ENCODE peak calls at places on chromosomes 3 and 15, in four cellular contexts. A is brain microvascular endothelial cell, I is pancreas, F is GM12864. Z is an unnamed sample.

GRCh38 chr3:197428117-197428761 is 127.5 kb downstream of the BDH1 start:
- DNase-seq in A (no peak), I (no peak), F (peak; percentile 2), Z (no peak)

GRCh38 chr3:43207628-43208085 is 78.7 kb upstream of the SNRK start:
- DNase-seq in A (no peak), I (no peak), F (no peak), Z (no peak)

GRCh38 chr15:89321521-89322410 is 12.9 kb downstream of the POLG start:
- DNase-seq in A (no peak), I (no peak), F (no peak), Z (no peak)

GRCh38 chr3:47884603-47885002 is 81.7 kb downstream of the DHX30 start:
- DNase-seq in A (no peak), I (no peak), F (peak; percentile 15), Z (no peak)

GRCh38 chr3:171054231-171054630 is 27.7 kb upstream of the SLC2A2 start:
- DNase-seq in A (no peak), I (no peak), F (no peak), Z (no peak)

GRCh38 chr15:63514533-63514943 is 10.1 kb downstream of the USP3 start:
- DNase-seq in A (no peak), I (no peak), F (no peak), Z (no peak)

GRCh38 chr15:79967331-79968182 is 3.4 kb downstream of the BCL2A1 start:
- DNase-seq in A (no peak), I (no peak), F (no peak), Z (no peak)

GRCh38 chr15:89003865-89004725 is 84.2 kb upstream of the ABHD2 start:
- DNase-seq in A (peak; percentile 58), I (no peak), F (no peak), Z (no peak)

GRCh38 chr3:11634081-11634635 is 9.6 kb downstream of the VGLL4 start:
- DNase-seq in A (no peak), I (no peak), F (no peak), Z (no peak)

GRCh38 chr3:71989165-71989564 is 204.2 kb upstream of the PROK2 start:
- DNase-seq in A (peak; percentile 15), I (no peak), F (no peak), Z (no peak)

GRCh38 chr3:39814007-39814406 is 4.6 kb downstream of the MYRIP start:
- DNase-seq in A (peak; percentile 74), I (no peak), F (no peak), Z (peak; percentile 7)

GRCh38 chr3:50617911-50618481 is 1.0 kb downstream of the MAPKAPK3 start:
- DNase-seq in A (no peak), I (no peak), F (no peak), Z (no peak)

GRCh38 chr3:143538577-143538981 is 309.7 kb downstream of the SLC9A9 start:
- DNase-seq in A (peak; percentile 49), I (no peak), F (no peak), Z (no peak)

GRCh38 chr3:180855364-180855763 is 57.1 kb upstream of the FXR1 start:
- DNase-seq in A (no peak), I (no peak), F (no peak), Z (no peak)

GRCh38 chr3:171269557-171269956 is 190.6 kb downstream of the TNIK start:
- DNase-seq in A (no peak), I (no peak), F (no peak), Z (no peak)

GRCh38 chr3:50811893-50812292 is 137.2 kb downstream of the DOCK3 start:
- DNase-seq in A (no peak), I (no peak), F (no peak), Z (no peak)

GRCh38 chr15:78087944-78088772 is 4.2 kb upstream of the SH2D7 start:
- DNase-seq in A (no peak), I (no peak), F (peak; percentile 59), Z (no peak)

GRCh38 chr3:184117649-184118048 is 17.5 kb upstream of the EIF2B5 start:
- DNase-seq in A (no peak), I (no peak), F (no peak), Z (no peak)

GRCh38 chr3:123739754-123740153 is 144.4 kb downstream of the MYLK start:
- DNase-seq in A (peak; percentile 70), I (no peak), F (no peak), Z (no peak)

GRCh38 chr15:40338041-40338657 is 2.6 kb downstream of the CCDC9B start:
- DNase-seq in A (peak; percentile 64), I (peak; percentile 66), F (peak; percentile 44), Z (no peak)

GRCh38 chr3:116318370-116318769 is 126.9 kb downstream of the LSAMP start:
- DNase-seq in A (no peak), I (no peak), F (no peak), Z (no peak)

GRCh38 chr3:63940389-63940757 is 28.2 kb upstream of the SCAANT1 start:
- DNase-seq in A (peak; percentile 9), I (no peak), F (no peak), Z (no peak)

GRCh38 chr3:13012228-13012691 is 61.0 kb downstream of the IQSEC1 start:
- DNase-seq in A (no peak), I (no peak), F (peak; percentile 77), Z (no peak)

GRCh38 chr3:174377684-174378083 is 481.4 kb upstream of the NAALADL2 start:
- DNase-seq in A (no peak), I (no peak), F (no peak), Z (no peak)

DNA sequence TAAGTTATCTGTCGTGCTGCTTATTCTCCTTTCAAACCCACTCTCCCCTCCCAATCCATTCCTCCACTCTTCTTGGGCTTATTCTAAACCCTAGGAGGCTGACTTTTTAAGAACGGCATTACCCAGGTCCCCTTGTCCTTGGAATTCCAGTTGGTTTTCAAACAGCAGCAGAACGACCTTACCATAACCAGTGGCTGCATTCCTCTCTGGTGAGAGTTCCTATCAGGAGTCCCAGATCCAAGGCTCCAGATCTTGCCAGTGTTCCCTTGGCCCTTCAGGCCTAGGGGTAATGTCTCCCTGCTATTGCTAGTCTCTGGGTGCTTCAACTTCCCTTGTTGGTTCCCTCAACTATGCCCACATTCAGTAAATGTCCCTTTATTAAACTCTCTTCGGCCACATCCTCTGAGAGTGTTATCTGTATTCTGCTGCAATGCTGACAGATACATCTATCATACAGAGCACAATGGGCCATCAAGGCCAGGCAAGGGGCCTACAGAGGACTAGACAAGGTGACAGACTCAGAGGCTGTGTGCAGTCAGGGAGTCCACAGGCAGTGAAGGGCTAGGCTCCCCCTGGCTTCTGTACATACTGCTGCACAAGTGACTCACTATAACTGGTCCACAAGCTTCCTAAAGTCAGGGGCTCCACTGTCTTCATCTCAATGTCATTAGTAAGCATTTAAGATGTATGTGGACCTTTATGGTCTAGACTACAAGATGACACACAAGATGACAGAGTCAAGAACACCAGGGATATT is 10.1 kb downstream of the LYSMD2 start:
- DNase-seq in A (peak; percentile 45), I (no peak), F (no peak), Z (no peak)
- TF ChIP-seq CTCF in A (peak; percentile 65), I (no peak), F (peak; percentile 22), Z (peak; percentile 48)

DNA sequence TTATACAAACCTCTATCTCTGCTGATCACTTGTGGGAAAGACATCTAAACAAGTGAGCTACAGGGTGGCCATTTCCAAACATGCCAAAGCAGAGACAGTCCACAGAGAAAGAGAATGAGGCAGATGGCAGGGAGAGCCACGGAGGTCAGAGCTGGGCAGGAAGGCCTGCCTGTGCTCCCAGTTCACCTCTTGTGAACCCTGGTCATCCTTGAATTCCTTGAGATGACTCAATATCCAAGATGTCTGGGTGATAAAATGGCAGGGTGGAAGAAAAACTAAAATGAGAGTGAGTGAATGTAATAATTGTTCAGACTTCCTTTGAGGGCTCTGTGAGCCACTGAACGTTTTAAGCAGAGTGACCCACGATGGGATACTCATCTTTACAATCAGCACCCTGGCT is 104.8 kb downstream of the PLCH1 start:
- DNase-seq in A (no peak), I (no peak), F (no peak), Z (no peak)
- H3K4me3 ChIP-seq in A (no peak overlapping the region), I (no peak overlapping the region), F (no peak overlapping the region), Z (no peak overlapping the region)

GRCh38 chr3:38646630-38647029 is 2.9 kb downstream of the SCN5A start:
- DNase-seq in A (no peak), I (no peak), F (no peak), Z (no peak)
- TF ChIP-seq CTCF in A (peak; percentile 67), I (no peak), F (peak; percentile 51), Z (no peak)

DNA sequence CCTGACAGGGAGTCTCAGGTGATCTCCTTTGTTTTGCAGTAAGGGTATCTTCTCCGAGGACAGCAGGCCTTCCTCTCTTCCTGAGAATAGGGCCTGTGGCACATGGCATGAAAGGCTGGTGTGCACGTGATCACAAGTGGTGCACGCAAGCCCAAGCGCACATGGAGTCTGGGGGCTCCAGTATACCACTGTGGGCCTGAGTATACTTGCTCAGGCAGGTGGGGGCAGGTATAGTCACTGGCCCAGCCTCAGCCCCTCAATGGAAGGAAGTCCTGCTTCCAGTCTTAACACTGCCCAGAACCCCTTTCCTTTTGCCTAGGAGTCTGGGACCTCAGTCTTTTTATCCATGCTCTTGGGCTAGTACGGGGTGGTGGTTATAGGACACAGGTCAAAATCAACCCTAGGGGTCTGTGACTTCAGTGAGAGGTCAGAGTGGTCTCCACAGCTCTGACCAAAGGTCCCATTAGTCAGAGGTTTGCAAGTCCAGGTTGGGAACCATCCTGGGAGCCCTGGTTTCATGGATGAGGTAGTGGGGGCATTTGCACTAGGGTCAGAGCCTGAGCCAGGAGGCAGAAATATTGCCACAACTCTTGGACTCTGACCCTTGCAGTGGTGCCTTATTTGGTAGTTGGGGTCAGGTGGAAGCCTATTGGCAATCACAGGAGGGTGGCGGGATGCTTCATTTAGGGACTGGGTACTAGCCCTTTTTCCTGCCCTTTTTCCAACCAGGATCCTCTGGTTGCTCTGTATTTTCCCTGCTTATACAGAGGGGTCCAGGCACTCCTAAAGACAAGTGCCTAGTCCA is 823 bp upstream of the CCDC71 start:
- DNase-seq in A (no peak), I (no peak), F (no peak), Z (no peak)
- H3K4me3 ChIP-seq in A (peak overlapping the region; percentile 91), I (peak overlapping the region; percentile 93), F (peak overlapping the region; percentile 94), Z (peak overlapping the region; percentile 98)

GRCh38 chr3:78201066-78201465 is 1161.2 kb downstream of the ROBO2 start:
- DNase-seq in A (no peak), I (no peak), F (no peak), Z (no peak)

DNA sequence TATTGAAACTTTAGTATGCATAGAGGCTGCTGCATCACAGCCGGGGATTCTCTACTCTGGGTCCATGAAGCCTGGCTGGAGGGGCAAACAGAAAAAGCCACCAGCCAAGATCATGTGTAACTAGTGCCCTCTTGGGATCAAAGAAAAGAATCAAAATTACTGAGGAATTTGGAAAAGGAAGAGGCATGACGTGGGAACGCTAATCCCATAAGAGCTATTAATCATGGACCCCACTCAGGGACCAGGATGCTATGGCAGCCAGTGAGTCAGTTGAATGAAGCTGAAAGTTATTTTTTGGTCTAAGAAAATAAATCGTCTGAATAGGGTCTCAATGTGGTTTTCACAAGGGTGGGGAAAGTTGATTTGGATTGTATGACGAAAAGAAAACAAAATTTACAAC is 1165.1 kb downstream of the ROBO2 start:
- DNase-seq in A (peak; percentile 82), I (no peak), F (no peak), Z (no peak)
- TF ChIP-seq CTCF in A (peak; percentile 48), I (no peak), F (no peak), Z (peak; percentile 41)

Z was measured in epithelial cell of proximal tubule.